ENCODE peak calls at places on chromosomes 13 and 19, in five cellular contexts. P is left ventricle myocardium inferior, B is fibroblast of lung, G is SJSA1, N is tibial artery. S is an unnamed sample. For H3K27me3 and H3K4me1, the result is how much of the 10 kb centered on the place peaks cover.

GRCh38 chr13:110233181-110233641 is 73.7 kb downstream of the COL4A1 start:
- DNase-seq in N (peak), G (peak), P (peak), B (peak), S (no peak)

GRCh38 chr19:1408300-1409203 is 1.2 kb downstream of the DAZAP1 start:
- DNase-seq in P (peak), N (peak), G (peak), B (peak), S (peak)

GRCh38 chr13:28850226-28850625 is 30.1 kb downstream of the MTUS2 start:
- DNase-seq in N (no peak), G (no peak), B (no peak), P (no peak), S (no peak)

GRCh38 chr13:110944121-110944967 is 29.5 kb upstream of the ANKRD10 start:
- DNase-seq in P (no peak), N (no peak), B (peak), G (peak), S (no peak)

GRCh38 chr19:28727133-28727834 is 485.7 kb downstream of the UQCRFS1 start:
- DNase-seq in N (no peak), P (no peak), G (no peak), B (peak), S (no peak)

GRCh38 chr13:42969558-42970172 is 22.4 kb downstream of the EPSTI1 start:
- DNase-seq in P (peak), G (peak), N (peak), B (peak), S (peak)

GRCh38 chr13:98658131-98658530 is 81.2 kb upstream of the STK24 start:
- DNase-seq in N (no peak), B (no peak), G (peak), P (no peak), S (peak)

GRCh38 chr13:104043184-104043583 is 977.0 kb upstream of the SLC10A2 start:
- DNase-seq in B (peak), G (no peak), N (no peak), P (no peak), S (no peak)

GRCh38 chr19:38989066-38989605 is 13.6 kb upstream of the FBXO17 start:
- DNase-seq in B (peak), P (no peak), G (peak), N (no peak), S (no peak)

GRCh38 chr19:44959691-44960090 is 4.5 kb downstream of the CLPTM1 start:
- DNase-seq in N (no peak), P (no peak), G (no peak), B (no peak), S (no peak)

GRCh38 chr13:30039506-30039905 is 189.1 kb upstream of the UBL3 start:
- DNase-seq in N (no peak), P (no peak), B (no peak), G (peak), S (no peak)

GRCh38 chr13:101211261-101211660 is 205.0 kb downstream of the NALCN start:
- DNase-seq in G (no peak), N (no peak), P (no peak), B (peak), S (no peak)

GRCh38 chr19:13774217-13775191 is at the start of gene C19orf53:
- DNase-seq in B (peak), P (peak), N (peak), G (peak), S (peak)

GRCh38 chr13:51590966-51591627 is 6.8 kb downstream of the WDFY2 start:
- DNase-seq in G (no peak), P (no peak), B (peak), N (peak), S (no peak)

GRCh38 chr13:99968521-99969367 is 2.8 kb downstream of the ZIC5 start:
- DNase-seq in B (no peak), P (no peak), N (no peak), G (peak), S (peak)

GRCh38 chr19:39997595-39998216 is 846 bp downstream of the ZNF546 start:
- DNase-seq in N (no peak), P (no peak), B (peak), G (no peak), S (no peak)

GRCh38 chr13:40058757-40059236 is 403.3 kb downstream of the COG6 start:
- DNase-seq in N (no peak), P (no peak), B (peak), G (no peak), S (no peak)

GRCh38 chr13:29480893-29481525 is 114.5 kb downstream of the SLC7A1 start:
- DNase-seq in P (no peak), G (no peak), N (no peak), B (no peak), S (no peak)

GRCh38 chr13:63691474-63691873 is 2275.8 kb upstream of the PCDH20 start:
- DNase-seq in N (no peak), G (no peak), B (no peak), P (no peak), S (no peak)

GRCh38 chr13:108495686-108496363 is 133.6 kb upstream of the MYO16 start:
- DNase-seq in B (peak), G (no peak), P (no peak), N (no peak), S (no peak)

GRCh38 chr13:45321230-45321629 is 19.8 kb downstream of the TPT1 start:
- DNase-seq in B (no peak), P (no peak), N (peak), G (no peak), S (no peak)

GRCh38 chr19:39544201-39544903 is 4.4 kb upstream of the EID2 start:
- DNase-seq in B (peak), P (no peak), G (peak), N (no peak), S (no peak)

GRCh38 chr13:44974056-44974798 is 15.0 kb downstream of the NUFIP1 start:
- DNase-seq in G (no peak), N (peak), P (no peak), B (peak), S (no peak)

GRCh38 chr13:43985437-43986051 is 105.8 kb downstream of the LACC1 start:
- DNase-seq in N (no peak), P (no peak), B (no peak), G (no peak), S (no peak)

GRCh38 chr13:74226791-74227475 is 92.7 kb upstream of the KLF12 start:
- DNase-seq in B (peak), G (no peak), P (no peak), N (no peak), S (no peak)

GRCh38 chr13:86563308-86563707 is 764.1 kb upstream of the SLITRK6 start:
- DNase-seq in G (no peak), N (no peak), B (peak), P (no peak), S (no peak)

GRCh38 chr13:90846956-90847355 is 500.5 kb upstream of the MIR17HG start:
- DNase-seq in P (no peak), B (no peak), G (no peak), N (no peak), S (no peak)

GRCh38 chr19:40410030-40410389 is 3.2 kb downstream of the PRX start:
- DNase-seq in N (no peak), P (no peak), G (no peak), B (no peak), S (no peak)

GRCh38 chr19:55406869-55407624 is 541 bp downstream of the UBE2S start:
- DNase-seq in G (no peak), N (no peak), P (peak), B (no peak), S (no peak)

GRCh38 chr19:53927745-53928144 is 18.7 kb downstream of the CACNG7 start:
- DNase-seq in N (no peak), G (no peak), P (no peak), B (peak), S (no peak)

GRCh38 chr13:27920677-27921420 is 1.0 kb downstream of the PDX1 start:
- DNase-seq in P (no peak), G (no peak), B (no peak), N (no peak), S (no peak)

DNA sequence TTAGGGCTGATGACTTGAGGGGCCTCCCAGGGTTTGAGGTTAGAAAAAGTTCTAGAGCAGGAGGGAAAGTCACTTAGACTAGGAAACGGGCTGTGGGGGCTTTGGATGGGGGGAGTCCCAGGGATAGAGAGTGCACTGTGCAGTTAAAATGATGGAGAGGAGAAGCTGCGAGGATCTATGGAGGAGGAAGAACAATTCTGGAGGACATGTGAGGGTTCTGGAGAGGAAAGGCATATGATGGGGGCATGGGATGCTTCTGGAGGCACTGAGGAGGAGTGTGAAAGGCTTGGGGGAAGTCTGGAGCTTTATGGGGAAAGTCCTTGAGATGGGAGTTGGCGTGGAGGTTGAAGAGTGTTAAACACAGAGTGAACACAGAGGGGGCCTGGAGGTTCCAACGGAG is 2.2 kb downstream of the KCNC3 start:
- DNase-seq in B (no peak), G (no peak), N (no peak), P (no peak), S (no peak)
- H3K27me3 ChIP-seq in B (under half), G (under half), N (half or more), P (half or more), S (under half)

DNA sequence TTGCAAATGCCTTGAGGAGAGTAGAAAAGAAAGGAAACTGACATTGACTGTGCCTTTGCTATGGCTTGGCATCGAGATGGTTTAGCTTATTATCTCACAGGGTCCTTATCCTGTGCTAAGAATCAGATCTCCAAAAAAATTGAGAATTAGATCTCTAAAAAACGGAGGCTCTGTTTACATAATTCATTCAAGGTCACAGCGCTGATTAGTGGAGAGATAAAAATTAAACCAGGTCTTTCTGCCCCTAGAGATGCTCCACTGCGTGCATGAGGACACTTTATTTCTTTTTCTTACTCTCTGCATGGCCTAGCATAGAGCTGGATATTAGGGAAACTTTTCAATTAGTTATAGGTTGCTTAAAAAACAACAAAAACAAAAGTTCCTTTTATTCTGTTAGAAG is 17.3 kb downstream of the LRCH1 start:
- DNase-seq in B (no peak), P (no peak), N (no peak), G (no peak), S (no peak)
- H3K4me1 ChIP-seq in B (under half), P (half or more), N (under half), G (under half), S (under half)

GRCh38 chr13:79659161-79659560 is 178.2 kb downstream of the NDFIP2 start:
- DNase-seq in G (no peak), N (no peak), B (peak), P (peak), S (no peak)
- H3K4me3 ChIP-seq in G (no peak), N (no peak), B (no peak), P (peak), S (no peak)

DNA sequence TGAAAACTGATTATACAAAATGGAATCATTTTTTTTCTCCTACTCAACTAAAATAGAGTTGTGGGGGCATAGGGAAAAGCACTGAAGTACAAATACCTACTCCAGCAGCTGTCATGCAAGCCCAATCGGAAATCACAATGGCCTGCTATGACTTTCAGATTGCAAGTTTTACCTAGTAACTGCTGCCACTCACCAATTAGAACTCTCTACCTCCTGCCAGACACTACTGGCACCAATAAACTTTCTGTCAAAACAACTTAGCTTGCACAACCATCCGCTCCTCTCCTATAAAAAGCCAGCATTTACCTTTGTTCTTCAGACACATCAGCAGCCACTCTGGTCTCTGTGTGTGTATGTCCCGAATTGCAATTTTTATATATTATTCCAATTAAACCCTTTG is 9.3 kb upstream of the TRPC4 start:
- DNase-seq in N (no peak), G (no peak), B (no peak), P (no peak), S (no peak)
- H3K27me3 ChIP-seq in N (under half), G (under half), B (under half), P (under half), S (under half)

DNA sequence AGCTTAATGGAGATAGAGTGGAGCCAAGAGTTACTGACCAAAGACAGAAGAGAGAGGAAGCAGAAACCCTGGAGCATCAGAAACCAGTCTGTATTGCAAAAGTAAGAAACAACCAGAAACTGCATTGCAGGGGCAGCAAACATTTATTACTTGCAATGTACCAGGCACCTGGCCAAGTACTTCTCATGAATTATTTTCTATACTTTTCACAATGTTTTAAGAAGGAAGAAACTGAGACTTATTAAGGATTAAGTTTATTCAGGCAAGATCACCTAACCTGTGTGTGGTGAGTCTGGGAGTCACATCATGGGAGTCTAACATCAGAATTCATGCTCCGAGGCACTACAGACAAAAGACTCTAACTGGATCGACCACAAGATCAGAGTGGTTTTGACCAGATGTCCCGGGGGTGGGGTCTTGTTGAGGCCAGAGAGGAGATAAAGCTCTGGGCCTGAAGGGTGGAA is 47.4 kb downstream of the TNFRSF19 start:
- DNase-seq in P (no peak), B (peak), G (no peak), N (no peak), S (no peak)
- H3K4me1 ChIP-seq in P (under half), B (under half), G (under half), N (under half), S (under half)

DNA sequence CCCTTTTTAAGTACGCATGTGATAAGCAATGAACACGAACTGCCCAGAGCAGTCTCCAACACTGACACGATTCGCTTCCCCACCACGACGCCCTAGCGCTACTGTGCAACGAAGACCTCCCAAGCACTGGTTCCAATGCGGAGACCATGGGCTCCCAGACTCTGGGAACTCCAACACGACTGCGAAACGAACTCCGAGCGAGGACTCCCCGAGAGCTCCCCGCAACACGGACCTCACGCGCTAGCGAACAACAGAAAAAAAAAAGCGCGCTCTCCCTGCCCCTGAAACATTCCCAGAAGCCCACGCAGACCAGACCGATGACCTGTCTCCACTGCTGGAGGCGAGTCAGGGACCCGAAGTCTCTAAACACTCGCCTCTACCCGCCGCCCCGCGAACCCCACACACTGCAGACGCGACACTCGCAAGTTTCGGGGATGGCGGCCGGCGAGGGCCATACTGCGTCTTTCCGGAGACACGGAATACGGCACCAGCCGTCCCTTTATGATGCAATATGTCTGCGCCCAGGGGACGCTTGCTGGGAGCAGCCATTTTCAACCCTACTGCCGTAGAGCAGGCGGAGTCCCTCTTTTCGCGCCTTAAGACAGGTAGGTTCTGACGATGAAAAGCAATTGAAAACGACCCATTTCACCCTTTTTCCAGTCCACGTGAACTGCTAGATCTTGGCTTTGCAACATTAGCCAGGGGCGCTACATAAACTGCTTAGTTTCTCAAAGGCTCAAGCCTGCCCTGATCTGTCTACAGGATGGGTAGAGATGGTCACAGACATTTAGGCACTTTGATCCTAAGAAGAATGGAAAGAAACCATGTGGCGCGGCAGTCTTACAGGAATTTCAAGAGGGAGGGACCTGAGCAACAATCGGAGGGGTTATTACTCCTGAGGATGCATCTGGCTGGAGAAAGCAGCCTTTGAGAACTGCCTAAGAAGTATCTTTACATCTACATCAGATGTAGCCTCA is at the start of gene ZNF577:
- DNase-seq in N (peak), P (peak), G (no peak), B (peak), S (peak)
- H3K4me3 ChIP-seq in N (peak), P (peak), G (no peak), B (peak), S (peak)

DNA sequence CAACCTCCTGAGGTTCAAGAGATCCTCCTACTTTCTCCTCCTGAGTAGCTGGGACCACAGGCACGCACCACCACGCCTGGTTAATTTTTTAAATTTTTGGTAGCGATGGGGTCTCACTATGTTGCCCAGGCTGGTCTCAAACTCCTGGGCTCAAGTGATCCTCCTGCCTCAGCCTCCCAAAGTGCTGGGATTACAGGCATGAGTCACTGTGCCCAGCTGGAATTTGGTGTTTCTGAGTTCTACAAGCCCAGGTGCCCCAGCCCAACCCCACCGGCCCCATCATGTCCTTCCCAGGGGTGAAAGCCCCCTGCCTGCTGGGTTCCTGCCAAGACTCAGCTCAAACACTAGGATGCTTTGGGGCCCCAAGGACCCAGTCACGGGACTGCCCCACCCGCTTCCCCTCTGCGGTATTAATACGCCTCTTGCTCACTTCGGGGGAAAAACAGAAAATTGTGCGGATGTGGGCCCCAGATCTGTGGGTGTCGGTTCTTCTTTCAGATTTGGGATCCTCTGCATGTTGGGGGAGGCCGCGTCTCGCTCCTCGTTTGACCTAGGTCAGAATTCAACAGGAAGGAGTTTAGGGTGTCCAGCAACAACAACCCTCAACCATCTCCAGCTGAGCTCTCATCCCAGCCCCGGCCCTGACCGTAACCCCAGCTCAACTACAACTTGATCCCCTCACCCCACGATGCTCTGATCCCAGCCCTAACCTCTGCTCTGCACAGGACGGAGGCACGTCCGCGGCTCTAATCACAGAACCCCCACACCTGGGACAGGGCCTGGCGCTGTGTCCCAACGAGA is 3.7 kb upstream of the FCER2 start:
- DNase-seq in P (peak), G (no peak), B (no peak), N (peak), S (peak)
- H3K27me3 ChIP-seq in P (half or more), G (under half), B (under half), N (half or more), S (under half)